ENCODE peak calls at places on chromosomes 4 and X, in eight cellular contexts. H is A549; G is Karpas-422; O is naive thymus-derived CD4-positive, alpha-beta T cell; R is CD8-positive, alpha-beta memory T cell; L is GM23338; K is choroid plexus epithelial cell; D is H1. J is an unnamed sample.

GRCh38 chr4:145075742-145076472 is 22.1 kb downstream of the ANAPC10 start:
- DNase-seq in R (no peak), K (no peak), D (no peak), L (no peak), O (no peak), G (no peak), H (no peak), J (no peak)

GRCh38 chr4:180960758-180961401 is 1282.3 kb upstream of the TENM3 start:
- DNase-seq in O (no peak), K (no peak), G (no peak), H (no peak), L (peak), R (no peak), D (no peak), J (peak)

GRCh38 chr4:110637408-110638131 is 14.7 kb upstream of the PITX2 start:
- DNase-seq in R (no peak), H (no peak), D (peak), G (no peak), O (no peak), K (no peak), L (peak), J (no peak)

GRCh38 chrX:115372026-115372610 is 82.6 kb downstream of the LUZP4 start:
- DNase-seq in G (no peak), R (no peak), D (no peak), H (peak), L (peak), O (no peak), K (peak), J (peak)

GRCh38 chr4:92121099-92121498 is 182.7 kb upstream of the GRID2 start:
- DNase-seq in D (no peak), R (no peak), O (no peak), G (no peak), K (no peak), H (no peak), L (no peak), J (peak)

GRCh38 chr4:108337923-108338322 is 169.2 kb upstream of the LEF1 start:
- DNase-seq in K (peak), R (no peak), L (no peak), D (no peak), G (no peak), O (no peak), H (no peak), J (peak)

GRCh38 chr4:101458473-101458872 is 111.1 kb upstream of the PPP3CA start:
- DNase-seq in L (no peak), R (no peak), H (no peak), D (no peak), O (no peak), G (no peak), K (no peak), J (no peak)

GRCh38 chrX:151268836-151269235 is 92.5 kb downstream of the GPR50 start:
- DNase-seq in H (no peak), O (no peak), R (no peak), K (no peak), G (no peak), L (no peak), D (no peak), J (no peak)

GRCh38 chrX:131840799-131841495 is 182.2 kb upstream of the STK26 start:
- DNase-seq in D (no peak), K (no peak), H (no peak), R (no peak), G (no peak), O (no peak), L (no peak), J (no peak)

GRCh38 chr4:169005453-169006099 is 4.5 kb downstream of the CBR4 start:
- DNase-seq in K (peak), G (no peak), D (no peak), R (no peak), O (no peak), H (no peak), L (no peak), J (peak)

GRCh38 chrX:1182211-1182610 is 30.2 kb downstream of the CRLF2 start:
- DNase-seq in D (peak), H (no peak), G (no peak), L (no peak), O (no peak), R (no peak), K (no peak), J (no peak)

GRCh38 chr4:53734584-53735363 is 143.5 kb upstream of the LNX1 start:
- DNase-seq in O (no peak), R (no peak), D (no peak), K (peak), L (no peak), H (no peak), G (no peak), J (peak)

GRCh38 chr4:68432320-68432719 is 14.9 kb upstream of the TMPRSS11E start:
- DNase-seq in H (no peak), G (no peak), O (no peak), L (no peak), D (no peak), R (no peak), K (no peak), J (no peak)

DNA sequence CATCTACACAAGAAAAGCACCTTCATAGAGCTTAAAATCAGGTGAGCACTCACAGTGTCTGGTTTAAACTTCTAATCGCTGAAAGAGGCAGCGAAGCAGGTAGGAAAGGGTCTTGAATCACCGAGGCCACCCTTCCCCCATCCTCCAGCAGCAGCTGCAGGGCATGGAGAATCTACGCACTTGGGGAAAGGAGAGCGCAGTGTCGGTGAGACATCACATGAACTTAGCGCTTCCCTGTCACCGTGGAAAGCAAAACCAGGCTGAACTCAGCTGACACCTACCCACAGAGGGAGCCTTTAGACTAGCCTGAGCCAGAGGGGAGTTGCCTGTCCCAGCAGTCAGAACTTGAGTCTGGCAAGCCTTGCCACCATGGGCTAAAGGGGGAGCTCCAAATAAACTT is 197.2 kb upstream of the ZFP42 start:
- DNase-seq in D (no peak), G (no peak), O (no peak), K (no peak), R (no peak), H (no peak), L (peak), J (no peak)
- H3K4me3 ChIP-seq in D (no peak), G (no peak), O (no peak), K (no peak), R (no peak), H (no peak), L (no peak), J (no peak)

DNA sequence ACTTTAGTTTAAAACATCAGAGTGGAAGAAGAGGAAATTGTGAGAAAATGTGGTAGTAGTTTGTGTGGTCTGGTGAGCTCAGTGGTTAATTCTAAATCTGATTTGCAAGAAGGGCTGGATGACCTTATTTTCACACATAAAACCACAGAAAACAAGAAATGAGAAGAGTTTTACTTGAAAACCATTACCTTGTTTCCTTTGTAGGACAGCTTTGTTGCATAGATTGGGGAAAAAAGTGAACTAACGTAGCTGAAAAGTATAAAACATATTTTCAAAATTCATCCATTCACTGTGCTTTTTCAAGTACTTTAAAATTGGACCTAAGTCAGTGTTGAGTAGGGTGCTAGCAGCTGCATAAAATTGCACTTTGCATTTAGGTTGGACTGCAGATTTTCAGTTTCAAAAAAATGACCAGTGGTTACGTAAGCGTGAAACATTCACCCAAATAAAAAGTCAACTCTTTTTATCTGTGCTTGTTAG is 211.3 kb downstream of the ARHGAP10 start:
- DNase-seq in R (no peak), K (no peak), H (no peak), G (no peak), O (no peak), D (no peak), L (no peak), J (no peak)
- H3K4me3 ChIP-seq in R (peak), K (no peak), H (no peak), G (no peak), O (no peak), D (no peak), L (no peak), J (no peak)

DNA sequence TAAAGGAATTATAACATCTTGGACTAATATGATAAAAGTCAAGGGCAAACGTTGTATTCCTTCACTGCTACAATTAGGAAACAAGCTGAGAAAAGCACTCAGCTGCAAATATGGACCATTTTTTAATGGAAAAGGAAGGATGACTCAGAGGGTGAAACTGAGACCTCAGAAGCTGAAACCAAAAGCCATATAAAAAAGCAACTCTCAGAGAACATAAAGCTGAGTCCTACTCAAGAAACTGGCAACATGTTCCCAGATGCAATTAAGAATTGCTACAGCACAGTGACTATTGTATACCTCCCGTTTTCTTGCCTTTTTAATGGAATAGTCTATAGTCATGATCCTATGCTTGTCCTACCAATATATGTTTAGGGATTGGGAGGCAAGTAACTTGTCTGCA is 1106.4 kb upstream of the INTU start:
- DNase-seq in R (no peak), D (no peak), L (no peak), H (no peak), O (no peak), G (no peak), K (peak), J (no peak)
- H3K4me3 ChIP-seq in R (no peak), D (no peak), L (no peak), H (no peak), O (no peak), G (no peak), K (no peak), J (no peak)

DNA sequence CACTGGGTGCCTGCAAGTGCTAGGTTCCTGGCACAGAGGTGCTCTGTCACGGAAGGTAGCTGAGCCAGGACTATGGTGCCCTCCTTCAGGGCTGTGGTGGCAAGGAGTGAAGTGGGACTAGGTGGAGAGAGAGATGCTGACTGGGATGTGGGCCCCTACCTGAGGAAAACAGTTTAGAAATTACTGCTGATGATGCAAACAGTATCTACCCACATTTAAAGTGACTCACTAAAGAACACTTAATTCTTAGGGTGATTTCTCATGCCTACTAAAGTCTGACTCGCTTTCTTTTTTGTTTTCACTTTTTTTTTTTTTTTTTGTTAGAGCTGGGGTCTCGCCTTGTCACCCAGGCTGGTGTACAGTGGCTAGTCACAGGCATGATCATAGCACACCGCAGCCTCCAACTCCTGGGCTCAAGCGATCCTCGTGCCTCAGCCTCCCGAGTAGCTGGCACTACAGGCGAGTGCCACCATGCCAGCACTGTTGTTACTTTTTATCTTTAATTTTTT is 3.1 kb downstream of the ZNF185 start:
- DNase-seq in K (no peak), H (no peak), O (no peak), G (no peak), D (no peak), R (no peak), L (no peak), J (no peak)
- H3K4me3 ChIP-seq in K (no peak), H (no peak), O (no peak), G (no peak), D (no peak), R (no peak), L (no peak), J (no peak)

GRCh38 chr4:5891563-5892320 is 1.1 kb downstream of the CRMP1 start:
- DNase-seq in L (no peak), O (no peak), R (no peak), K (no peak), G (no peak), H (no peak), D (no peak), J (no peak)

GRCh38 chr4:5893591-5893990 is 705 bp upstream of the CRMP1 start:
- DNase-seq in K (no peak), H (no peak), R (no peak), G (peak), D (no peak), L (no peak), O (no peak), J (no peak)

GRCh38 chr4:5894266-5894665 is 1.4 kb upstream of the CRMP1 start:
- DNase-seq in K (no peak), D (no peak), R (no peak), G (peak), O (no peak), H (no peak), L (no peak), J (no peak)

GRCh38 chr4:5892321-5893012 is 419 bp downstream of the CRMP1 start:
- DNase-seq in O (no peak), D (peak), R (no peak), L (peak), K (no peak), H (no peak), G (no peak), J (no peak)

DNA sequence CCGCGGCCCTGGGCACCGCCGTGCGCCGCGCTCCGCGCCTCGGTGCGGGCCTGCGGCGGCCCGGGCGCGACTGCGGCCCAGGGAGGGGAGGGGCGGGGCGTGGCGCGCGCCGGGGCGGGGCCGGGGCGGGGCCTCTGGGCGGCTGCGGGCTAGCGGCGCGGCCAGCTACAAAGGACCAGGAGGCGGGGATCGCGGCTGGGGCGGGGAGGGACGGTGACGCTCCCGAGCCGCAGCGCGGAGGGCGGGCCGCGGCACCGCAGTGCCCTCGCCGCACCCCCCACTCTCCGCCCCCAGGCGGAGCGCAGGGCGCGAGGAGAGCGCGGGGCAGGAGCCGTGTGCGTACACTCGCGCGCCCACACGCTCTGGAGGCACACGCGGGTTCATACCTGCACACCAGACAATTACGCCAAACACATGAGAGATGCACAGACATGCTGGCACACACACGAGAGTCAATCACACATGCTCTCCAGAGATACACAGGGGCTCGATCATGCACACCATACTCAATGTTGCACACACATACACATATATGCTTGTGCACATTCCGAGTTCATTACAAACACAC is at the start of gene CRMP1:
- DNase-seq in K (no peak), D (peak), H (no peak), R (no peak), L (peak), O (no peak), G (no peak), J (peak)
- H3K4me3 ChIP-seq in K (no peak), D (peak), H (no peak), R (no peak), L (peak), O (no peak), G (no peak), J (no peak)

GRCh38 chr4:7778524-7779193 is 161.0 kb downstream of the AFAP1 start:
- DNase-seq in R (no peak), G (no peak), K (peak), O (no peak), L (no peak), D (no peak), H (no peak), J (no peak)

GRCh38 chr4:7777871-7778523 is 161.7 kb downstream of the AFAP1 start:
- DNase-seq in G (no peak), D (no peak), O (no peak), H (no peak), K (peak), L (no peak), R (no peak), J (no peak)

GRCh38 chr4:7781361-7781760 is 158.3 kb downstream of the AFAP1 start:
- DNase-seq in L (no peak), R (no peak), H (no peak), K (peak), G (no peak), O (no peak), D (no peak), J (peak)

GRCh38 chr4:7780751-7781348 is 158.8 kb downstream of the AFAP1 start:
- DNase-seq in L (no peak), D (no peak), O (no peak), K (no peak), G (no peak), H (no peak), R (no peak), J (no peak)

GRCh38 chr4:7779194-7779768 is 160.4 kb downstream of the AFAP1 start:
- DNase-seq in H (no peak), D (no peak), O (no peak), R (no peak), G (no peak), L (no peak), K (peak), J (peak)
- H3K4me3 ChIP-seq in H (no peak), D (no peak), O (no peak), R (no peak), G (no peak), L (no peak), K (peak), J (peak)

GRCh38 chrX:103467156-103467555 is 52.1 kb downstream of the RAB40A start:
- DNase-seq in K (no peak), R (no peak), O (no peak), D (no peak), H (no peak), G (no peak), L (no peak), J (no peak)

GRCh38 chrX:103464774-103465117 is 54.5 kb downstream of the RAB40A start:
- DNase-seq in L (peak), D (peak), G (peak), K (peak), O (peak), R (peak), H (peak), J (peak)

GRCh38 chrX:103461156-103461555 is 58.1 kb downstream of the RAB40A start:
- DNase-seq in G (no peak), H (no peak), L (no peak), K (no peak), R (no peak), O (no peak), D (no peak), J (no peak)

GRCh38 chrX:103467870-103468269 is 51.4 kb downstream of the RAB40A start:
- DNase-seq in H (no peak), G (no peak), K (no peak), O (no peak), L (no peak), R (no peak), D (no peak), J (no peak)

GRCh38 chrX:103464071-103464773 is 55.1 kb downstream of the RAB40A start:
- DNase-seq in D (no peak), R (peak), O (peak), K (peak), L (peak), G (peak), H (peak), J (peak)
- H3K4me3 ChIP-seq in D (no peak), R (peak), O (peak), K (peak), L (no peak), G (peak), H (peak), J (peak)

DNA sequence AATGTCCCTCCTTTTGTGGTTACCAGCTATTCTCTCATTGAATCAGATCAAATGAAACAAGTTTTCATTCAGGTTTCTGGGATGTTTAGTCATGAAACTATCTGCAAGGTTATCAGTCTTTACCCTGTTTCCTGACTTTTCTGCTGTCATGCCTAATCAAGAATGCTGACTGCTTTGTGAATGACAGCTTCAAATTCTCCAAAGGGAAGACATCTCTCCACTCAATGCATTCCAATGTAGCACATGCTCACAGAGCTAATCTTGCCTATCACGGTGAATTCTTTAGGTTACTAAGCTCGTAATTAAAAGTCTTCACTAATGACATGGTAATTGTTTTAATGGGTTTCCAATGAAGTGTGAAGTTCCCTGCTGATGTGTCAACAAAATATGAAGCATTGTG is 1068.5 kb downstream of the PCDH7 start:
- DNase-seq in K (no peak), D (no peak), O (no peak), L (peak), G (no peak), R (no peak), H (no peak), J (no peak)
- H3K4me3 ChIP-seq in K (no peak), D (no peak), O (no peak), L (no peak), G (no peak), R (no peak), H (no peak), J (no peak)

GRCh38 chr4:153788064-153788418 is 842 bp downstream of the SFRP2 start:
- DNase-seq in R (no peak), D (peak), G (no peak), K (no peak), O (no peak), H (no peak), L (peak), J (no peak)
- H3K4me3 ChIP-seq in R (no peak), D (peak), G (no peak), K (no peak), O (no peak), H (no peak), L (peak), J (peak)

DNA sequence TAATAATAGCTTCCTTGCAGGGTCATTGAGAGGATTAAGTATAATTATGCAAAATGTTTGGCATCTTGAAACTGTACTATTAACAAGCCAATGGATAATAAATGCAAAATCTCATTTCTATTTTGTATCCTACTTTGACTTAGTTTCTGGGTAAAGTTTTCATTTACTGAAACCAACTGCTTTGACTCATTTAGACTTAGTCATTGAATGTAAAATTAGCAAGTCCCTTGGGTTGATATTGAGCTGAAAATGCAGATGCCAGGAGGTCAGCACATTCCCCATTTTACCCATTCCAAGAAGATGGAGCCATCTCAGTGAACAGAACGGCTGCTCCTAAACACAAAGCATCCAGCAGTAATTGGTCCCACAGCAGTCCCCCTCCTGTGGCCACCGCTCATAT is 74.7 kb upstream of the GATB start:
- DNase-seq in D (no peak), L (no peak), H (no peak), K (no peak), O (no peak), G (peak), R (no peak), J (no peak)
- H3K4me3 ChIP-seq in D (no peak), L (no peak), H (no peak), K (no peak), O (no peak), G (no peak), R (no peak), J (no peak)